ENCODE peak calls at places on chromosomes 1 and 21, in six cellular contexts. G is CD4-positive, alpha-beta memory T cell; N is mucosa of gallbladder; X is glomerular endothelial cell; U is neural crest cell; Q is head of caudate nucleus. V is an unnamed sample.

GRCh38 chr1:42931108-42931539 is 27.5 kb downstream of the SLC2A1 start:
- DNase-seq in X (no peak), G (peak), N (no peak), Q (no peak), U (no peak), V (no peak)

GRCh38 chr1:27872059-27872801 is at the start of gene THEMIS2:
- DNase-seq in X (no peak), U (peak), N (peak), Q (peak), G (peak), V (peak)

GRCh38 chr1:109425902-109426277 is 358 bp downstream of the PSMA5 start:
- DNase-seq in U (peak), Q (no peak), G (peak), N (no peak), X (no peak), V (no peak)

GRCh38 chr1:39642796-39643195 is 3.4 kb upstream of the HEYL start:
- DNase-seq in Q (no peak), U (no peak), G (no peak), X (no peak), N (no peak), V (no peak)

GRCh38 chr1:232334811-232335210 is 295.1 kb downstream of the SIPA1L2 start:
- DNase-seq in N (no peak), G (no peak), U (no peak), Q (no peak), X (no peak), V (no peak)

GRCh38 chr1:91791103-91791502 is 94.8 kb downstream of the TGFBR3 start:
- DNase-seq in G (no peak), N (no peak), Q (no peak), X (no peak), U (no peak), V (no peak)

GRCh38 chr1:55225228-55225627 is 10.1 kb upstream of the USP24 start:
- DNase-seq in X (no peak), U (no peak), N (no peak), Q (no peak), G (no peak), V (no peak)

GRCh38 chr21:36852293-36852692 is 114.2 kb downstream of the HLCS start:
- DNase-seq in U (no peak), Q (no peak), X (no peak), G (no peak), N (no peak), V (no peak)

GRCh38 chr1:215767761-215768160 is 200.7 kb downstream of the KCTD3 start:
- DNase-seq in Q (no peak), X (no peak), G (no peak), N (no peak), U (no peak), V (no peak)

GRCh38 chr1:17665054-17665453 is 90.1 kb upstream of the ACTL8 start:
- DNase-seq in N (no peak), U (no peak), X (no peak), G (no peak), Q (no peak), V (no peak)

GRCh38 chr1:203937678-203938330 is 76.4 kb downstream of the SNRPE start:
- DNase-seq in X (no peak), G (no peak), N (no peak), U (no peak), Q (no peak), V (no peak)

GRCh38 chr21:37045139-37045538 is 27.7 kb downstream of the PIGP start:
- DNase-seq in G (no peak), N (no peak), X (no peak), U (no peak), Q (no peak), V (no peak)

GRCh38 chr1:162421258-162422194 is 9.6 kb upstream of the SH2D1B start:
- DNase-seq in N (no peak), Q (no peak), X (no peak), U (no peak), G (no peak), V (no peak)

GRCh38 chr21:46527801-46528200 is 69.1 kb downstream of the DIP2A start:
- DNase-seq in G (no peak), Q (no peak), X (no peak), N (no peak), U (no peak), V (no peak)

GRCh38 chr1:192610114-192610958 is 25.6 kb upstream of the RGS13 start:
- DNase-seq in G (peak), Q (no peak), X (peak), U (no peak), N (no peak), V (no peak)

GRCh38 chr21:35172231-35172630 is 123.1 kb upstream of the RUNX1 start:
- DNase-seq in G (peak), U (no peak), Q (no peak), N (no peak), X (no peak), V (no peak)

GRCh38 chr21:42248783-42249597 is 30.1 kb downstream of the ABCG1 start:
- DNase-seq in U (no peak), N (no peak), Q (no peak), G (no peak), X (no peak), V (no peak)

GRCh38 chr1:30744060-30744756 is 13.4 kb downstream of the LAPTM5 start:
- DNase-seq in X (no peak), Q (no peak), U (no peak), G (peak), N (no peak), V (no peak)

GRCh38 chr1:182383934-182384333 is 7.7 kb downstream of the GLUL start:
- DNase-seq in G (no peak), Q (no peak), N (no peak), U (no peak), X (no peak), V (no peak)

GRCh38 chr1:211920141-211920572 is 89.6 kb upstream of the LPGAT1 start:
- DNase-seq in N (peak), G (no peak), Q (no peak), U (no peak), X (no peak), V (no peak)

GRCh38 chr1:150072959-150073358 is 5.4 kb downstream of the VPS45 start:
- DNase-seq in U (no peak), Q (no peak), N (no peak), G (peak), X (no peak), V (no peak)

GRCh38 chr1:201536542-201536941 is 2.4 kb upstream of the NAV1 start:
- DNase-seq in U (no peak), N (no peak), Q (no peak), G (no peak), X (no peak), V (no peak)

GRCh38 chr1:155226910-155227260 is 18.4 kb downstream of the MTX1 start:
- DNase-seq in U (peak), X (no peak), N (no peak), Q (peak), G (no peak), V (no peak)

GRCh38 chr1:46587072-46587471 is 17.0 kb downstream of the MKNK1 start:
- DNase-seq in U (no peak), X (no peak), Q (no peak), N (peak), G (no peak), V (no peak)

GRCh38 chr1:196193891-196194559 is 414.2 kb downstream of the KCNT2 start:
- DNase-seq in Q (no peak), G (no peak), U (no peak), N (no peak), X (no peak), V (no peak)

GRCh38 chr21:45040739-45041138 is 33.6 kb upstream of the ADARB1 start:
- DNase-seq in G (no peak), U (no peak), X (no peak), Q (no peak), N (no peak), V (no peak)

GRCh38 chr1:222420621-222421020 is 127.3 kb downstream of the HHIPL2 start:
- DNase-seq in N (no peak), X (no peak), G (peak), U (no peak), Q (no peak), V (no peak)

GRCh38 chr1:8460132-8460544 is 142.2 kb downstream of the SLC45A1 start:
- DNase-seq in U (no peak), G (no peak), N (no peak), X (no peak), Q (no peak), V (no peak)

GRCh38 chr1:32766328-32766972 is 50.7 kb downstream of the YARS1 start:
- DNase-seq in Q (no peak), G (no peak), X (no peak), N (no peak), U (no peak), V (no peak)

GRCh38 chr1:182841368-182841988 is 2.3 kb downstream of the DHX9 start:
- DNase-seq in U (no peak), X (no peak), N (no peak), Q (no peak), G (no peak), V (no peak)

GRCh38 chr1:30748098-30748698 is 9.4 kb downstream of the LAPTM5 start:
- DNase-seq in G (no peak), N (no peak), Q (no peak), X (no peak), U (no peak), V (no peak)

GRCh38 chr1:98172578-98172977 is 251.7 kb upstream of the DPYD start:
- DNase-seq in X (no peak), N (no peak), Q (no peak), G (no peak), U (no peak), V (no peak)

GRCh38 chr1:12568009-12568767 is 49.8 kb downstream of the DHRS3 start:
- DNase-seq in G (no peak), X (no peak), Q (no peak), U (no peak), N (no peak), V (no peak)

GRCh38 chr1:22388666-22389455 is 62.8 kb upstream of the ZBTB40 start:
- DNase-seq in Q (no peak), X (no peak), G (no peak), U (no peak), N (peak), V (no peak)

GRCh38 chr1:100606438-100606837 is 68.5 kb downstream of the GPR88 start:
- DNase-seq in U (no peak), G (no peak), X (no peak), N (peak), Q (no peak), V (no peak)